ENCODE peak calls at places on chromosome 20, in four cellular contexts. One of them, this sample, is unnamed.

GRCh38 chr20:36871640-36872570 is 4.0 kb upstream of the TLDC2 start:
- DNase-seq in AG08395: no peak
- DNase-seq in posterior cingulate gyrus: no peak
- DNase-seq in A549: no peak
- DNase-seq in this sample: no peak

GRCh38 chr20:36384022-36384619 is 78.0 kb downstream of the DLGAP4 start:
- DNase-seq in AG08395: peak
- DNase-seq in posterior cingulate gyrus: no peak
- DNase-seq in A549: peak
- DNase-seq in this sample: no peak

GRCh38 chr20:58218665-58219341 is 9.7 kb downstream of the ANKRD60 start:
- DNase-seq in AG08395: no peak
- DNase-seq in posterior cingulate gyrus: no peak
- DNase-seq in A549: no peak
- DNase-seq in this sample: no peak

GRCh38 chr20:58890454-58891075 is 38.0 kb downstream of the GNAS start:
- DNase-seq in AG08395: peak
- DNase-seq in posterior cingulate gyrus: peak
- DNase-seq in A549: peak
- DNase-seq in this sample: no peak

GRCh38 chr20:409697-410559 is 1.8 kb downstream of the RBCK1 start:
- DNase-seq in AG08395: no peak
- DNase-seq in posterior cingulate gyrus: no peak
- DNase-seq in A549: no peak
- DNase-seq in this sample: no peak

GRCh38 chr20:17505664-17506517 is 25.3 kb downstream of the BFSP1 start:
- DNase-seq in AG08395: no peak
- DNase-seq in posterior cingulate gyrus: no peak
- DNase-seq in A549: no peak
- DNase-seq in this sample: no peak

GRCh38 chr20:9514072-9514460 is 324 bp upstream of the LAMP5 start:
- DNase-seq in AG08395: no peak
- DNase-seq in posterior cingulate gyrus: no peak
- DNase-seq in A549: no peak
- DNase-seq in this sample: peak

GRCh38 chr20:3092611-3093379 is 8.3 kb upstream of the AVP start:
- DNase-seq in AG08395: no peak
- DNase-seq in posterior cingulate gyrus: no peak
- DNase-seq in A549: no peak
- DNase-seq in this sample: no peak

GRCh38 chr20:34543457-34544056 is 15.0 kb upstream of the MAP1LC3A start:
- DNase-seq in AG08395: no peak
- DNase-seq in posterior cingulate gyrus: no peak
- DNase-seq in A549: no peak
- DNase-seq in this sample: no peak

GRCh38 chr20:37386505-37387201 is 40.7 kb downstream of the SRC start:
- DNase-seq in AG08395: no peak
- DNase-seq in posterior cingulate gyrus: no peak
- DNase-seq in A549: peak
- DNase-seq in this sample: no peak

GRCh38 chr20:16472045-16472872 is 101.0 kb downstream of the KIF16B start:
- DNase-seq in AG08395: no peak
- DNase-seq in posterior cingulate gyrus: no peak
- DNase-seq in A549: no peak
- DNase-seq in this sample: no peak

GRCh38 chr20:62122659-62123449 is 579 bp downstream of the LSM14B start:
- DNase-seq in AG08395: peak
- DNase-seq in posterior cingulate gyrus: peak
- DNase-seq in A549: no peak
- DNase-seq in this sample: no peak

GRCh38 chr20:50376179-50376887 is 133.8 kb upstream of the PTPN1 start:
- DNase-seq in AG08395: no peak
- DNase-seq in posterior cingulate gyrus: no peak
- DNase-seq in A549: no peak
- DNase-seq in this sample: no peak

GRCh38 chr20:36575066-36575743 is 1.8 kb downstream of the TGIF2 start:
- DNase-seq in AG08395: peak
- DNase-seq in posterior cingulate gyrus: peak
- DNase-seq in A549: peak
- DNase-seq in this sample: no peak

GRCh38 chr20:18077157-18077556 is 19.4 kb upstream of the OVOL2 start:
- DNase-seq in AG08395: no peak
- DNase-seq in posterior cingulate gyrus: no peak
- DNase-seq in A549: no peak
- DNase-seq in this sample: no peak

GRCh38 chr20:15807271-15807670 is 766.0 kb downstream of the KIF16B start:
- DNase-seq in AG08395: no peak
- DNase-seq in posterior cingulate gyrus: no peak
- DNase-seq in A549: no peak
- DNase-seq in this sample: no peak

GRCh38 chr20:61959301-61959700 is 106.4 kb downstream of the TAF4 start:
- DNase-seq in AG08395: no peak
- DNase-seq in posterior cingulate gyrus: no peak
- DNase-seq in A549: peak
- DNase-seq in this sample: no peak

GRCh38 chr20:61601853-61602252 is 349.8 kb downstream of the CDH4 start:
- DNase-seq in AG08395: no peak
- DNase-seq in posterior cingulate gyrus: no peak
- DNase-seq in A549: no peak
- DNase-seq in this sample: no peak

GRCh38 chr20:6887966-6888365 is 120.5 kb downstream of the BMP2 start:
- DNase-seq in AG08395: no peak
- DNase-seq in posterior cingulate gyrus: no peak
- DNase-seq in A549: no peak
- DNase-seq in this sample: no peak